ENCODE peak calls at places on chromosomes 7 and 10, in six cellular contexts. F is Calu3, V is AG08395, N is activated T-cell treated with anti-CD3 and anti-CD28 coated beads for 1 hour, Q is GM04504, G is mucosa of descending colon. W is an unnamed sample.

GRCh38 chr10:103757531-103758293 is 97.7 kb downstream of the SH3PXD2A start:
- DNase-seq in F (no peak), V (peak; percentile 95), Q (peak; percentile 68), N (peak; percentile 36), G (peak; percentile 45), W (peak; percentile 67)

GRCh38 chr7:93574646-93575554 is at the start of gene CALCR:
- DNase-seq in N (no peak), F (peak; percentile 21), V (no peak), Q (no peak), G (no peak), W (no peak)

GRCh38 chr7:5528071-5528814 is 104.6 kb upstream of the TNRC18 start:
- DNase-seq in G (peak; percentile 50), Q (no peak), F (peak; percentile 59), V (no peak), N (peak; percentile 41), W (peak; percentile 51)

GRCh38 chr10:78602201-78602917 is 466.4 kb upstream of the ZMIZ1 start:
- DNase-seq in N (no peak), F (no peak), Q (no peak), V (no peak), G (no peak), W (no peak)

GRCh38 chr7:99124636-99125504 is 19.0 kb downstream of the SMURF1 start:
- DNase-seq in N (no peak), Q (no peak), G (no peak), V (no peak), F (no peak), W (no peak)

GRCh38 chr10:27742926-27743735 is 2.5 kb downstream of the MKX start:
- DNase-seq in Q (no peak), F (peak; percentile 36), V (no peak), G (peak; percentile 38), N (no peak), W (peak; percentile 28)

GRCh38 chr7:139573871-139574270 is 50.4 kb downstream of the CLEC2L start:
- DNase-seq in G (no peak), V (no peak), Q (no peak), N (no peak), F (no peak), W (no peak)

GRCh38 chr7:13560441-13560840 is 429.0 kb downstream of the ETV1 start:
- DNase-seq in V (peak; percentile 49), G (no peak), Q (peak; percentile 24), N (no peak), F (no peak), W (peak; percentile 22)

GRCh38 chr10:33315891-33316290 is 18.6 kb downstream of the NRP1 start:
- DNase-seq in G (no peak), Q (no peak), N (no peak), F (no peak), V (no peak), W (no peak)

GRCh38 chr7:30594055-30594539 is 581 bp upstream of the GARS1 start:
- DNase-seq in Q (no peak), G (no peak), V (peak; percentile 40), F (peak; percentile 67), N (peak; percentile 11), W (peak; percentile 21)

GRCh38 chr10:1696106-1696505 is 41.2 kb downstream of the ADARB2 start:
- DNase-seq in N (no peak), V (no peak), F (no peak), Q (no peak), G (no peak), W (no peak)

GRCh38 chr7:31875424-31875823 is 188.4 kb downstream of the PPP1R17 start:
- DNase-seq in F (no peak), N (no peak), V (peak; percentile 19), Q (peak; percentile 10), G (peak; percentile 8), W (no peak)

GRCh38 chr7:134547738-134548054 is 1.2 kb upstream of the AKR1B15 start:
- DNase-seq in V (peak; percentile 86), N (no peak), F (peak; percentile 68), G (peak; percentile 80), Q (no peak), W (peak; percentile 64)

GRCh38 chr7:13276977-13277376 is 589.5 kb downstream of the ARL4A start:
- DNase-seq in Q (no peak), V (no peak), F (no peak), N (no peak), G (no peak), W (no peak)

GRCh38 chr7:8781166-8781565 is 347.8 kb downstream of the NXPH1 start:
- DNase-seq in V (no peak), Q (no peak), G (no peak), N (no peak), F (no peak), W (no peak)

GRCh38 chr10:64014281-64014680 is 493.1 kb downstream of the REEP3 start:
- DNase-seq in N (no peak), G (no peak), Q (no peak), V (no peak), F (no peak), W (no peak)

W was measured in fibroblast of gingiva.